ENCODE peak calls at places on chromosomes 4 and X, in four cellular contexts. E, Q, X and G are unnamed samples.

GRCh38 chr4:21645776-21646175 is 302.8 kb downstream of the KCNIP4 start:
- DNase-seq in E (no peak), Q (no peak), X (no peak), G (no peak)

GRCh38 chr4:48017108-48017527 is 546 bp downstream of the NIPAL1 start:
- DNase-seq in E (peak), Q (peak), X (peak), G (no peak)

GRCh38 chr4:168871686-168872085 is 138.4 kb downstream of the CBR4 start:
- DNase-seq in E (no peak), Q (no peak), X (no peak), G (no peak)

GRCh38 chrX:386239-386767 is 404 bp downstream of the PPP2R3B start:
- DNase-seq in E (no peak), Q (no peak), X (no peak), G (no peak)

GRCh38 chrX:55754861-55755294 is 37.3 kb downstream of the RRAGB start:
- DNase-seq in E (no peak), Q (no peak), X (no peak), G (no peak)

GRCh38 chr4:54586343-54586953 is 71.3 kb upstream of the KIT start:
- DNase-seq in E (no peak), Q (no peak), X (peak), G (peak)

GRCh38 chr4:66357316-66357715 is 687.0 kb upstream of the EPHA5 start:
- DNase-seq in E (no peak), Q (no peak), X (peak), G (peak)

GRCh38 chr4:106195435-106195950 is 120.5 kb downstream of the TBCK start:
- DNase-seq in E (no peak), Q (no peak), X (no peak), G (no peak)

GRCh38 chr4:156476359-156476758 is 495.2 kb downstream of the PDGFC start:
- DNase-seq in E (peak), Q (no peak), X (peak), G (no peak)

GRCh38 chr4:118751634-118752293 is 66.6 kb downstream of the METTL14 start:
- DNase-seq in E (no peak), Q (no peak), X (peak), G (no peak)

GRCh38 chr4:11889099-11889498 is 460.4 kb upstream of the HS3ST1 start:
- DNase-seq in E (no peak), Q (no peak), X (no peak), G (no peak)

GRCh38 chr4:147644471-147644870 is 27.3 kb downstream of the TMEM184C start:
- DNase-seq in E (no peak), Q (no peak), X (no peak), G (no peak)

GRCh38 chrX:133593531-133593930 is 178.2 kb upstream of the GPC4 start:
- DNase-seq in E (no peak), Q (no peak), X (no peak), G (no peak)

GRCh38 chrX:70769659-70770232 is 138.8 kb downstream of the TEX11 start:
- DNase-seq in E (no peak), Q (no peak), X (peak), G (no peak)

GRCh38 chr4:154491731-154492249 is at the start of gene DCHS2:
- DNase-seq in E (peak), Q (peak), X (no peak), G (no peak)

GRCh38 chr4:88357262-88357661 is 21.4 kb upstream of the HERC6 start:
- DNase-seq in E (no peak), Q (no peak), X (no peak), G (no peak)

GRCh38 chr4:150679767-150680088 is 97.8 kb downstream of the MAB21L2 start:
- DNase-seq in E (no peak), Q (no peak), X (peak), G (no peak)

GRCh38 chr4:157304769-157305168 is 84.2 kb downstream of the GRIA2 start:
- DNase-seq in E (no peak), Q (no peak), X (no peak), G (no peak)

GRCh38 chr4:110183058-110183457 is 15.4 kb downstream of the ELOVL6 start:
- DNase-seq in E (no peak), Q (no peak), X (no peak), G (no peak)